ENCODE peak calls at places on chromosomes 5 and 9, in four cellular contexts. One of them, this sample, is unnamed.

GRCh38 chr9:128078504-128079434 is 10.7 kb downstream of the SLC25A25 start:
- DNase-seq in ascending aorta: no peak
- DNase-seq in progenitor cell of endocrine pancreas: no peak
- DNase-seq in HL-60: no peak
- DNase-seq in this sample: no peak

GRCh38 chr5:131270809-131271208 is 7.0 kb downstream of the CDC42SE2 start:
- DNase-seq in progenitor cell of endocrine pancreas: no peak
- DNase-seq in HL-60: no peak
- DNase-seq in ascending aorta: no peak
- DNase-seq in this sample: no peak

GRCh38 chr5:56692359-56693219 is 122.8 kb upstream of the MAP3K1 start:
- DNase-seq in progenitor cell of endocrine pancreas: no peak
- DNase-seq in HL-60: no peak
- DNase-seq in ascending aorta: no peak
- DNase-seq in this sample: no peak

GRCh38 chr9:84781431-84781830 is 111.9 kb downstream of the NTRK2 start:
- DNase-seq in ascending aorta: no peak
- DNase-seq in progenitor cell of endocrine pancreas: no peak
- DNase-seq in HL-60: no peak
- DNase-seq in this sample: no peak

GRCh38 chr5:74290634-74291033 is 349.9 kb downstream of the ENC1 start:
- DNase-seq in progenitor cell of endocrine pancreas: no peak
- DNase-seq in HL-60: no peak
- DNase-seq in ascending aorta: no peak
- DNase-seq in this sample: no peak

GRCh38 chr9:109551651-109552050 is 53.5 kb upstream of the PTPN3 start:
- DNase-seq in progenitor cell of endocrine pancreas: no peak
- DNase-seq in HL-60: no peak
- DNase-seq in ascending aorta: no peak
- DNase-seq in this sample: no peak

GRCh38 chr5:150645070-150645700 is 4.7 kb downstream of the SYNPO start:
- DNase-seq in ascending aorta: no peak
- DNase-seq in progenitor cell of endocrine pancreas: no peak
- DNase-seq in HL-60: no peak
- DNase-seq in this sample: no peak

GRCh38 chr5:52262844-52263243 is 524.9 kb upstream of the ITGA1 start:
- DNase-seq in HL-60: no peak
- DNase-seq in ascending aorta: no peak
- DNase-seq in progenitor cell of endocrine pancreas: no peak
- DNase-seq in this sample: no peak

GRCh38 chr5:139064613-139065012 is 133.6 kb downstream of the SIL1 start:
- DNase-seq in HL-60: no peak
- DNase-seq in progenitor cell of endocrine pancreas: no peak
- DNase-seq in ascending aorta: no peak
- DNase-seq in this sample: no peak

GRCh38 chr9:109771084-109771483 is 8.9 kb upstream of the PALM2AKAP2 start:
- DNase-seq in HL-60: no peak
- DNase-seq in progenitor cell of endocrine pancreas: no peak
- DNase-seq in ascending aorta: no peak
- DNase-seq in this sample: no peak

GRCh38 chr9:4739587-4740372 is 1.2 kb downstream of the AK3 start:
- DNase-seq in progenitor cell of endocrine pancreas: no peak
- DNase-seq in ascending aorta: no peak
- DNase-seq in HL-60: no peak
- DNase-seq in this sample: no peak

GRCh38 chr5:152711996-152712395 is 306.9 kb upstream of the NMUR2 start:
- DNase-seq in progenitor cell of endocrine pancreas: no peak
- DNase-seq in ascending aorta: no peak
- DNase-seq in HL-60: no peak
- DNase-seq in this sample: no peak

GRCh38 chr5:114018178-114018577 is 343.7 kb upstream of the KCNN2 start:
- DNase-seq in ascending aorta: no peak
- DNase-seq in HL-60: no peak
- DNase-seq in progenitor cell of endocrine pancreas: no peak
- DNase-seq in this sample: no peak
- TF ChIP-seq CTCF in ascending aorta: no peak
- TF ChIP-seq CTCF in HL-60: no peak
- TF ChIP-seq CTCF in progenitor cell of endocrine pancreas: peak
- TF ChIP-seq CTCF in this sample: peak

DNA sequence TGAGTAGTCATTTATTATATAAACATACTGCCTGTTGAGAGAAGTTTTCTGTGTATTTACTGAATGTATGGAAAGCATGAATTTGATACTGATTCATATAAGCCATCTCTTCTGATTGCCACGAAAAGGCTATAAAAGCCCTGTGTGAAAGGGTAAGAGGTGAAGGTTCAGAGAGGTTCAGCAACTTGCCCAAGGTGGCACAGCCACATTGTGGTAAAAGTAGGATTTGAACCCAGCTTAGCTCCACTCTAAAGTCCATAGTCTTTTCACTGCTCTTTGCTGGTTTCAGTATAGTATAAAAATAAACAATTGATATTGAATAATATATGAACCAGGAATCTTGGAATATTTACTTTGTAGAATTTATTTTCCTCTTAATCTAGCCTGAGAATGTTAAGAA is 71.3 kb downstream of the VCAN start:
- DNase-seq in ascending aorta: no peak
- DNase-seq in HL-60: no peak
- DNase-seq in progenitor cell of endocrine pancreas: no peak
- DNase-seq in this sample: no peak
- TF ChIP-seq CTCF in ascending aorta: no peak
- TF ChIP-seq CTCF in HL-60: no peak
- TF ChIP-seq CTCF in progenitor cell of endocrine pancreas: no peak
- TF ChIP-seq CTCF in this sample: no peak

GRCh38 chr5:76690027-76690679 is 25.8 kb upstream of the F2R start:
- DNase-seq in HL-60: no peak
- DNase-seq in ascending aorta: no peak
- DNase-seq in progenitor cell of endocrine pancreas: no peak
- DNase-seq in this sample: no peak

GRCh38 chr5:76691470-76692273 is 24.3 kb upstream of the F2R start:
- DNase-seq in progenitor cell of endocrine pancreas: no peak
- DNase-seq in ascending aorta: no peak
- DNase-seq in HL-60: no peak
- DNase-seq in this sample: no peak

GRCh38 chr5:76688836-76689235 is 27.1 kb upstream of the F2R start:
- DNase-seq in HL-60: no peak
- DNase-seq in progenitor cell of endocrine pancreas: no peak
- DNase-seq in ascending aorta: no peak
- DNase-seq in this sample: no peak

GRCh38 chr5:76690704-76691469 is 25.0 kb upstream of the F2R start:
- DNase-seq in progenitor cell of endocrine pancreas: no peak
- DNase-seq in HL-60: no peak
- DNase-seq in ascending aorta: no peak
- DNase-seq in this sample: no peak

GRCh38 chr5:76689321-76690026 is 26.5 kb upstream of the F2R start:
- DNase-seq in ascending aorta: no peak
- DNase-seq in progenitor cell of endocrine pancreas: no peak
- DNase-seq in HL-60: no peak
- DNase-seq in this sample: no peak
- TF ChIP-seq CTCF in ascending aorta: no peak
- TF ChIP-seq CTCF in progenitor cell of endocrine pancreas: no peak
- TF ChIP-seq CTCF in HL-60: no peak
- TF ChIP-seq CTCF in this sample: no peak

GRCh38 chr5:126562823-126563222 is 32.2 kb downstream of the ALDH7A1 start:
- DNase-seq in ascending aorta: no peak
- DNase-seq in HL-60: no peak
- DNase-seq in progenitor cell of endocrine pancreas: no peak
- DNase-seq in this sample: no peak

DNA sequence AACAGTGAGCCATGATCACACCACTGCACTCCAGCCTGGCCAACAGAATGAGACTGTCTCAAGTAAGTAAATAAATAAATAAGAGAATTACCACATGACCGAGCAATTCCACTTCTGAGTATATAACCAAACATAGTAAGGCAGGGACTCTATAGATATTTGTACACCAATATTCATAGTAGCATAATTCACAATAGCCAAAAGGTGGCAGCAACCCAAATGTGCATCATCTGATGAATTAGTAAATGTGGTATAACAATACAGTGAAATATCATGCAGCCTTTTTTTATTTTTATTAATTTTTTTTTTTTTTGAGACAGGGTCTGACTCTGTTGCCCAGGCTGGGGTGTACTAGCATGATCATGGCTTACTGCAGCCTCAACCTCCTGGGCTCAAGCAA is 33.1 kb downstream of the ALDH7A1 start:
- DNase-seq in ascending aorta: no peak
- DNase-seq in progenitor cell of endocrine pancreas: no peak
- DNase-seq in HL-60: no peak
- DNase-seq in this sample: no peak
- TF ChIP-seq CTCF in ascending aorta: no peak
- TF ChIP-seq CTCF in progenitor cell of endocrine pancreas: no peak
- TF ChIP-seq CTCF in HL-60: no peak
- TF ChIP-seq CTCF in this sample: no peak

DNA sequence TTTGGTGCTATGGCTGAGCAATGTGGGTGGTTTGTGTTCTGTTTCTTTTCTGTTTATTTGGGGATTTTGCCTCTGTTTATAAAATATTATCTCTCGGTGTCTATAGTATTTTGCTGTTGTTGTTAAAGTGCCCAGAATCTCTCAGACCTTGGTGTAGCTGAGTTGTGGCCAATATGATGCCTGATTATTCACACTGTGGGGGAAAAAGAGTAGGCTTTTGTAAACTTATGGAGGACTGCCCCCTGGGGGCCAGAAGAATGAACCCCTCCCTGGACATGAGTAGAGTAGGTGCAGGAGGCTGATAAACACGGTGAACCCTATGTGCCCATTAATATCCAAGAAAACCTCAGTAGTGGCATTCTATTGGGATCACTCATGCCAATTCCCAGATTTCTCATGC is 49.0 kb upstream of the DPYSL3 start:
- DNase-seq in progenitor cell of endocrine pancreas: no peak
- DNase-seq in ascending aorta: no peak
- DNase-seq in HL-60: no peak
- DNase-seq in this sample: no peak
- TF ChIP-seq CTCF in progenitor cell of endocrine pancreas: peak
- TF ChIP-seq CTCF in ascending aorta: peak
- TF ChIP-seq CTCF in HL-60: no peak
- TF ChIP-seq CTCF in this sample: peak